ENCODE peak calls at places on chromosomes 5 and 9, in four cellular contexts. One of them, this sample, is unnamed.

GRCh38 chr9:77514886-77515711 is 133.0 kb downstream of the GNA14 start:
- DNase-seq in GM19239: no peak
- DNase-seq in lower lobe of right lung: no peak
- DNase-seq in left colon: no peak
- DNase-seq in this sample: no peak

GRCh38 chr5:39526914-39527477 is 102.2 kb upstream of the DAB2 start:
- DNase-seq in lower lobe of right lung: no peak
- DNase-seq in left colon: peak; percentile 35
- DNase-seq in GM19239: no peak
- DNase-seq in this sample: no peak

GRCh38 chr9:78439866-78440830 is 143.2 kb downstream of the PSAT1 start:
- DNase-seq in left colon: no peak
- DNase-seq in lower lobe of right lung: no peak
- DNase-seq in GM19239: no peak
- DNase-seq in this sample: no peak

GRCh38 chr9:128690684-128691034 is 1.6 kb downstream of the SET start:
- DNase-seq in GM19239: no peak
- DNase-seq in lower lobe of right lung: no peak
- DNase-seq in left colon: no peak
- DNase-seq in this sample: no peak

GRCh38 chr9:88197781-88198345 is 59.6 kb upstream of the SPATA31C2 start:
- DNase-seq in lower lobe of right lung: no peak
- DNase-seq in left colon: no peak
- DNase-seq in GM19239: no peak
- DNase-seq in this sample: no peak

GRCh38 chr5:80255425-80255751 is 460 bp downstream of the SERINC5 start:
- DNase-seq in lower lobe of right lung: peak; percentile 83
- DNase-seq in left colon: peak; percentile 67
- DNase-seq in GM19239: no peak
- DNase-seq in this sample: peak; percentile 74

GRCh38 chr5:89968870-89969472 is 440.6 kb downstream of the CETN3 start:
- DNase-seq in GM19239: no peak
- DNase-seq in left colon: no peak
- DNase-seq in lower lobe of right lung: no peak
- DNase-seq in this sample: no peak

GRCh38 chr5:151238303-151238741 is 14.4 kb upstream of the CCDC69 start:
- DNase-seq in lower lobe of right lung: no peak
- DNase-seq in GM19239: no peak
- DNase-seq in left colon: peak; percentile 48
- DNase-seq in this sample: no peak

GRCh38 chr9:110183208-110184145 is 24.5 kb downstream of the C9orf152 start:
- DNase-seq in GM19239: peak; percentile 48
- DNase-seq in left colon: peak; percentile 62
- DNase-seq in lower lobe of right lung: no peak
- DNase-seq in this sample: peak; percentile 72

GRCh38 chr5:12566441-12566840 is 662.2 kb upstream of the CTNND2 start:
- DNase-seq in left colon: no peak
- DNase-seq in lower lobe of right lung: no peak
- DNase-seq in GM19239: no peak
- DNase-seq in this sample: no peak

GRCh38 chr9:134299883-134300282 is 26.4 kb upstream of the RXRA start:
- DNase-seq in left colon: no peak
- DNase-seq in GM19239: no peak
- DNase-seq in lower lobe of right lung: peak; percentile 80
- DNase-seq in this sample: no peak

GRCh38 chr5:149747141-149747832 is 17.2 kb downstream of the PPARGC1B start:
- DNase-seq in left colon: peak; percentile 97
- DNase-seq in lower lobe of right lung: peak; percentile 90
- DNase-seq in GM19239: no peak
- DNase-seq in this sample: no peak

GRCh38 chr9:131624636-131625241 is 79.4 kb downstream of the PRRT1B start:
- DNase-seq in GM19239: no peak
- DNase-seq in left colon: no peak
- DNase-seq in lower lobe of right lung: no peak
- DNase-seq in this sample: peak; percentile 23

GRCh38 chr5:140220032-140220697 is 45.2 kb downstream of the CYSTM1 start:
- DNase-seq in GM19239: no peak
- DNase-seq in left colon: no peak
- DNase-seq in lower lobe of right lung: no peak
- DNase-seq in this sample: no peak